ENCODE peak calls at places on chromosomes 7 and 10, in six cellular contexts. One of them, this sample, is unnamed.

GRCh38 chr10:25808372-25808771 is 125.7 kb upstream of the MYO3A start:
- DNase-seq in choroid plexus epithelial cell: no peak
- DNase-seq in AG09319: no peak
- DNase-seq in astrocyte of the spinal cord: no peak
- DNase-seq in fibroblast of pulmonary artery: no peak
- DNase-seq in BJ: no peak
- DNase-seq in this sample: no peak

GRCh38 chr10:114996542-114996941 is 58.5 kb downstream of the TRUB1 start:
- DNase-seq in fibroblast of pulmonary artery: no peak
- DNase-seq in astrocyte of the spinal cord: peak; percentile 51
- DNase-seq in BJ: no peak
- DNase-seq in AG09319: no peak
- DNase-seq in choroid plexus epithelial cell: peak; percentile 81
- DNase-seq in this sample: no peak

GRCh38 chr10:78913219-78914059 is 155.3 kb upstream of the ZMIZ1 start:
- DNase-seq in choroid plexus epithelial cell: no peak
- DNase-seq in AG09319: no peak
- DNase-seq in fibroblast of pulmonary artery: no peak
- DNase-seq in BJ: no peak
- DNase-seq in astrocyte of the spinal cord: no peak
- DNase-seq in this sample: peak; percentile 81

GRCh38 chr10:131898061-131898460 is 2.7 kb upstream of the PPP2R2D start:
- DNase-seq in BJ: no peak
- DNase-seq in AG09319: no peak
- DNase-seq in choroid plexus epithelial cell: no peak
- DNase-seq in fibroblast of pulmonary artery: no peak
- DNase-seq in astrocyte of the spinal cord: no peak
- DNase-seq in this sample: no peak

GRCh38 chr7:101947899-101948298 is 130.5 kb downstream of the CUX1 start:
- DNase-seq in BJ: no peak
- DNase-seq in fibroblast of pulmonary artery: peak; percentile 44
- DNase-seq in astrocyte of the spinal cord: no peak
- DNase-seq in choroid plexus epithelial cell: peak; percentile 24
- DNase-seq in AG09319: no peak
- DNase-seq in this sample: no peak

GRCh38 chr7:105122619-105123018 is 108.6 kb downstream of the KMT2E start:
- DNase-seq in BJ: no peak
- DNase-seq in choroid plexus epithelial cell: no peak
- DNase-seq in astrocyte of the spinal cord: no peak
- DNase-seq in AG09319: no peak
- DNase-seq in fibroblast of pulmonary artery: no peak
- DNase-seq in this sample: no peak

GRCh38 chr10:124996127-124996853 is 54.4 kb downstream of the ZRANB1 start:
- DNase-seq in fibroblast of pulmonary artery: no peak
- DNase-seq in astrocyte of the spinal cord: no peak
- DNase-seq in BJ: no peak
- DNase-seq in AG09319: no peak
- DNase-seq in choroid plexus epithelial cell: no peak
- DNase-seq in this sample: no peak

GRCh38 chr10:28991738-28992270 is 297.1 kb upstream of the LYZL1 start:
- DNase-seq in astrocyte of the spinal cord: peak; percentile 55
- DNase-seq in choroid plexus epithelial cell: peak; percentile 71
- DNase-seq in BJ: no peak
- DNase-seq in fibroblast of pulmonary artery: peak; percentile 73
- DNase-seq in AG09319: no peak
- DNase-seq in this sample: peak; percentile 74

GRCh38 chr7:125118444-125118843 is 188.8 kb upstream of the POT1 start:
- DNase-seq in choroid plexus epithelial cell: no peak
- DNase-seq in AG09319: no peak
- DNase-seq in fibroblast of pulmonary artery: no peak
- DNase-seq in astrocyte of the spinal cord: no peak
- DNase-seq in BJ: no peak
- DNase-seq in this sample: no peak

GRCh38 chr7:54563329-54563916 is 21.2 kb downstream of the VSTM2A start:
- DNase-seq in fibroblast of pulmonary artery: no peak
- DNase-seq in choroid plexus epithelial cell: no peak
- DNase-seq in astrocyte of the spinal cord: no peak
- DNase-seq in BJ: no peak
- DNase-seq in AG09319: no peak
- DNase-seq in this sample: no peak

GRCh38 chr10:79047875-79048638 is 20.7 kb upstream of the ZMIZ1 start:
- DNase-seq in AG09319: no peak
- DNase-seq in choroid plexus epithelial cell: no peak
- DNase-seq in fibroblast of pulmonary artery: no peak
- DNase-seq in BJ: no peak
- DNase-seq in astrocyte of the spinal cord: no peak
- DNase-seq in this sample: no peak

GRCh38 chr7:143145-143751 is 49.1 kb upstream of the FAM20C start:
- DNase-seq in BJ: no peak
- DNase-seq in choroid plexus epithelial cell: no peak
- DNase-seq in AG09319: no peak
- DNase-seq in fibroblast of pulmonary artery: no peak
- DNase-seq in astrocyte of the spinal cord: no peak
- DNase-seq in this sample: no peak

GRCh38 chr10:70162892-70163201 is 7.5 kb downstream of the SAR1A start:
- DNase-seq in AG09319: no peak
- DNase-seq in BJ: no peak
- DNase-seq in choroid plexus epithelial cell: no peak
- DNase-seq in astrocyte of the spinal cord: no peak
- DNase-seq in fibroblast of pulmonary artery: no peak
- DNase-seq in this sample: no peak

GRCh38 chr7:131488361-131488760 is 68.1 kb downstream of the PODXL start:
- DNase-seq in choroid plexus epithelial cell: peak; percentile 50
- DNase-seq in fibroblast of pulmonary artery: no peak
- DNase-seq in AG09319: no peak
- DNase-seq in BJ: no peak
- DNase-seq in astrocyte of the spinal cord: no peak
- DNase-seq in this sample: no peak

GRCh38 chr10:79381804-79382221 is 34.5 kb downstream of the PPIF start:
- DNase-seq in astrocyte of the spinal cord: peak; percentile 94
- DNase-seq in BJ: peak; percentile 50
- DNase-seq in AG09319: no peak
- DNase-seq in fibroblast of pulmonary artery: peak; percentile 86
- DNase-seq in choroid plexus epithelial cell: peak; percentile 93
- DNase-seq in this sample: peak; percentile 51

GRCh38 chr10:62018141-62018911 is 116.8 kb downstream of the ARID5B start:
- DNase-seq in BJ: no peak
- DNase-seq in astrocyte of the spinal cord: no peak
- DNase-seq in AG09319: no peak
- DNase-seq in choroid plexus epithelial cell: no peak
- DNase-seq in fibroblast of pulmonary artery: no peak
- DNase-seq in this sample: no peak

GRCh38 chr7:3879337-3880054 is 578.4 kb downstream of the SDK1 start:
- DNase-seq in AG09319: no peak
- DNase-seq in choroid plexus epithelial cell: no peak
- DNase-seq in fibroblast of pulmonary artery: no peak
- DNase-seq in astrocyte of the spinal cord: no peak
- DNase-seq in BJ: no peak
- DNase-seq in this sample: no peak

GRCh38 chr7:21766218-21766617 is 179.5 kb downstream of the CDCA7L start:
- DNase-seq in AG09319: no peak
- DNase-seq in choroid plexus epithelial cell: no peak
- DNase-seq in astrocyte of the spinal cord: no peak
- DNase-seq in BJ: no peak
- DNase-seq in fibroblast of pulmonary artery: no peak
- DNase-seq in this sample: no peak

GRCh38 chr10:94361161-94361794 is 1.5 kb downstream of the NOC3L start:
- DNase-seq in fibroblast of pulmonary artery: peak; percentile 36
- DNase-seq in astrocyte of the spinal cord: no peak
- DNase-seq in BJ: no peak
- DNase-seq in AG09319: no peak
- DNase-seq in choroid plexus epithelial cell: peak; percentile 48
- DNase-seq in this sample: no peak

GRCh38 chr7:93799750-93800357 is 90.7 kb downstream of the TFPI2 start:
- DNase-seq in BJ: no peak
- DNase-seq in astrocyte of the spinal cord: peak; percentile 31
- DNase-seq in choroid plexus epithelial cell: peak; percentile 57
- DNase-seq in AG09319: no peak
- DNase-seq in fibroblast of pulmonary artery: peak; percentile 64
- DNase-seq in this sample: no peak

GRCh38 chr7:49783446-49783845 is 10.0 kb downstream of the VWC2 start:
- DNase-seq in choroid plexus epithelial cell: no peak
- DNase-seq in BJ: no peak
- DNase-seq in fibroblast of pulmonary artery: no peak
- DNase-seq in AG09319: no peak
- DNase-seq in astrocyte of the spinal cord: no peak
- DNase-seq in this sample: no peak

GRCh38 chr10:100847440-100847839 is 65.3 kb upstream of the SLF2 start:
- DNase-seq in astrocyte of the spinal cord: no peak
- DNase-seq in fibroblast of pulmonary artery: peak; percentile 4
- DNase-seq in choroid plexus epithelial cell: no peak
- DNase-seq in AG09319: no peak
- DNase-seq in BJ: no peak
- DNase-seq in this sample: no peak

GRCh38 chr10:14063531-14064317 is 267.0 kb downstream of the FRMD4A start:
- DNase-seq in choroid plexus epithelial cell: peak; percentile 89
- DNase-seq in BJ: peak; percentile 98
- DNase-seq in fibroblast of pulmonary artery: peak; percentile 93
- DNase-seq in AG09319: peak; percentile 54
- DNase-seq in astrocyte of the spinal cord: peak; percentile 89
- DNase-seq in this sample: no peak

GRCh38 chr7:105402221-105403095 is 13.7 kb upstream of the SRPK2 start:
- DNase-seq in fibroblast of pulmonary artery: peak; percentile 25
- DNase-seq in choroid plexus epithelial cell: peak; percentile 41
- DNase-seq in astrocyte of the spinal cord: no peak
- DNase-seq in BJ: no peak
- DNase-seq in AG09319: no peak
- DNase-seq in this sample: no peak

GRCh38 chr10:50395279-50395678 is 144.0 kb upstream of the ASAH2 start:
- DNase-seq in astrocyte of the spinal cord: no peak
- DNase-seq in choroid plexus epithelial cell: peak; percentile 86
- DNase-seq in BJ: no peak
- DNase-seq in fibroblast of pulmonary artery: peak; percentile 88
- DNase-seq in AG09319: peak; percentile 65
- DNase-seq in this sample: peak; percentile 15

DNA sequence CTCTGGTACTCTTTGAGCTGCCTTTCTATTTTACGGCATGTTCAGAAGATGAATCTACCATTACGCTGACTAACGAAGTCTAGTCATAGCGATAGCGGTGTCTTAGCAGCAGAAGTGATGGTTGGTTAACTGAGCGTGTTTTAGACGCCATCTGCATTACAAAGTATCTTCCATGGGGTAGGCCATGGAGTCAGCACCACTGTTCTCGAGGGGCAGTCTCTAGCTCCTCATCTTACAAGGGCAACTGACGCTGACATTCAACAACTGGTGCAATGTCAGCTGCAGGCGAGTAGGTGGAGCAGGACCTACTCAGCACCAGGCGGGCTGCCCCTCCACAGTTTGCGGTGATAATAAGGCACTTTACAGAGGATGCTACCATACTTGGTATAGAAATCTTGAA is 88.7 kb downstream of the ADARB2 start:
- DNase-seq in AG09319: no peak
- DNase-seq in astrocyte of the spinal cord: no peak
- DNase-seq in BJ: no peak
- DNase-seq in fibroblast of pulmonary artery: no peak
- DNase-seq in choroid plexus epithelial cell: no peak
- DNase-seq in this sample: no peak
- TF ChIP-seq CTCF in AG09319: no peak
- TF ChIP-seq CTCF in astrocyte of the spinal cord: no peak
- TF ChIP-seq CTCF in BJ: no peak
- TF ChIP-seq CTCF in fibroblast of pulmonary artery: no peak
- TF ChIP-seq CTCF in choroid plexus epithelial cell: no peak
- TF ChIP-seq CTCF in this sample: no peak

GRCh38 chr7:44348851-44349781 is 23.7 kb upstream of the CAMK2B start:
- DNase-seq in fibroblast of pulmonary artery: no peak
- DNase-seq in astrocyte of the spinal cord: no peak
- DNase-seq in choroid plexus epithelial cell: peak; percentile 39
- DNase-seq in AG09319: no peak
- DNase-seq in BJ: no peak
- DNase-seq in this sample: no peak

GRCh38 chr7:44347546-44348114 is 22.2 kb upstream of the CAMK2B start:
- DNase-seq in fibroblast of pulmonary artery: no peak
- DNase-seq in astrocyte of the spinal cord: no peak
- DNase-seq in choroid plexus epithelial cell: no peak
- DNase-seq in BJ: no peak
- DNase-seq in AG09319: no peak
- DNase-seq in this sample: no peak

GRCh38 chr7:44353668-44354067 is 28.3 kb upstream of the CAMK2B start:
- DNase-seq in fibroblast of pulmonary artery: no peak
- DNase-seq in choroid plexus epithelial cell: no peak
- DNase-seq in AG09319: no peak
- DNase-seq in BJ: no peak
- DNase-seq in astrocyte of the spinal cord: no peak
- DNase-seq in this sample: no peak

GRCh38 chr7:44346063-44346462 is 20.7 kb upstream of the CAMK2B start:
- DNase-seq in astrocyte of the spinal cord: no peak
- DNase-seq in BJ: no peak
- DNase-seq in choroid plexus epithelial cell: no peak
- DNase-seq in fibroblast of pulmonary artery: no peak
- DNase-seq in AG09319: no peak
- DNase-seq in this sample: no peak

GRCh38 chr7:44348300-44348699 is 22.9 kb upstream of the CAMK2B start:
- DNase-seq in BJ: no peak
- DNase-seq in AG09319: no peak
- DNase-seq in choroid plexus epithelial cell: peak; percentile 71
- DNase-seq in fibroblast of pulmonary artery: peak; percentile 62
- DNase-seq in astrocyte of the spinal cord: peak; percentile 41
- DNase-seq in this sample: peak; percentile 46
- TF ChIP-seq CTCF in BJ: peak; percentile 68
- TF ChIP-seq CTCF in AG09319: peak; percentile 41
- TF ChIP-seq CTCF in choroid plexus epithelial cell: peak; percentile 76
- TF ChIP-seq CTCF in fibroblast of pulmonary artery: peak; percentile 59
- TF ChIP-seq CTCF in astrocyte of the spinal cord: peak; percentile 59
- TF ChIP-seq CTCF in this sample: peak; percentile 69

GRCh38 chr7:120797026-120797645 is 60.8 kb downstream of the TSPAN12 start:
- DNase-seq in choroid plexus epithelial cell: no peak
- DNase-seq in BJ: no peak
- DNase-seq in fibroblast of pulmonary artery: no peak
- DNase-seq in AG09319: no peak
- DNase-seq in astrocyte of the spinal cord: no peak
- DNase-seq in this sample: no peak

GRCh38 chr7:120794100-120794729 is 63.7 kb downstream of the TSPAN12 start:
- DNase-seq in fibroblast of pulmonary artery: no peak
- DNase-seq in astrocyte of the spinal cord: no peak
- DNase-seq in AG09319: no peak
- DNase-seq in BJ: no peak
- DNase-seq in choroid plexus epithelial cell: peak; percentile 20
- DNase-seq in this sample: no peak

GRCh38 chr7:120792861-120793130 is 65.1 kb downstream of the TSPAN12 start:
- DNase-seq in fibroblast of pulmonary artery: no peak
- DNase-seq in choroid plexus epithelial cell: no peak
- DNase-seq in AG09319: no peak
- DNase-seq in BJ: no peak
- DNase-seq in astrocyte of the spinal cord: no peak
- DNase-seq in this sample: no peak

GRCh38 chr7:120793213-120793936 is 64.6 kb downstream of the TSPAN12 start:
- DNase-seq in AG09319: no peak
- DNase-seq in BJ: no peak
- DNase-seq in astrocyte of the spinal cord: no peak
- DNase-seq in choroid plexus epithelial cell: no peak
- DNase-seq in fibroblast of pulmonary artery: no peak
- DNase-seq in this sample: no peak

GRCh38 chr7:120792091-120792860 is 65.7 kb downstream of the TSPAN12 start:
- DNase-seq in choroid plexus epithelial cell: peak; percentile 84
- DNase-seq in fibroblast of pulmonary artery: peak; percentile 81
- DNase-seq in astrocyte of the spinal cord: peak; percentile 69
- DNase-seq in BJ: no peak
- DNase-seq in AG09319: peak; percentile 29
- DNase-seq in this sample: peak; percentile 84
- TF ChIP-seq CTCF in choroid plexus epithelial cell: peak; percentile 99
- TF ChIP-seq CTCF in fibroblast of pulmonary artery: peak; percentile 98
- TF ChIP-seq CTCF in astrocyte of the spinal cord: peak; percentile 99
- TF ChIP-seq CTCF in BJ: peak; percentile 96
- TF ChIP-seq CTCF in AG09319: no peak
- TF ChIP-seq CTCF in this sample: peak; percentile 88

GRCh38 chr10:133259603-133259992 is 17.1 kb downstream of the ADAM8 start:
- DNase-seq in BJ: no peak
- DNase-seq in astrocyte of the spinal cord: no peak
- DNase-seq in choroid plexus epithelial cell: peak; percentile 13
- DNase-seq in fibroblast of pulmonary artery: no peak
- DNase-seq in AG09319: no peak
- DNase-seq in this sample: no peak
- TF ChIP-seq CTCF in BJ: no peak
- TF ChIP-seq CTCF in astrocyte of the spinal cord: no peak
- TF ChIP-seq CTCF in choroid plexus epithelial cell: no peak
- TF ChIP-seq CTCF in fibroblast of pulmonary artery: no peak
- TF ChIP-seq CTCF in AG09319: no peak
- TF ChIP-seq CTCF in this sample: no peak